ENCODE peak calls at places on chromosomes 7 and 10, in four cellular contexts. A, V, N and J are unnamed samples.

GRCh38 chr7:23004247-23004520 is 9.7 kb downstream of the HYCC1 start:
- DNase-seq in A (no peak), V (no peak), N (no peak), J (no peak)

GRCh38 chr10:52322941-52323340 is 8.9 kb downstream of the DKK1 start:
- DNase-seq in V (no peak), A (no peak), N (no peak), J (no peak)

GRCh38 chr7:44995555-44996493 is 4.2 kb upstream of the CCM2 start:
- DNase-seq in A (no peak), N (no peak), V (no peak), J (no peak)

GRCh38 chr7:27808626-27809025 is 68.7 kb downstream of the TAX1BP1 start:
- DNase-seq in A (no peak), V (no peak), N (no peak), J (no peak)

GRCh38 chr7:148973256-148973655 is 55.0 kb downstream of the PDIA4 start:
- DNase-seq in V (no peak), A (no peak), N (no peak), J (no peak)

GRCh38 chr10:72334196-72334831 is 20.4 kb downstream of the DNAJB12 start:
- DNase-seq in V (no peak), N (no peak), A (no peak), J (no peak)

GRCh38 chr10:102628451-102628911 is 15.8 kb upstream of the TRIM8 start:
- DNase-seq in V (no peak), A (no peak), N (no peak), J (no peak)

GRCh38 chr7:83105948-83106347 is 56.7 kb downstream of the PCLO start:
- DNase-seq in V (no peak), A (no peak), N (no peak), J (no peak)

GRCh38 chr10:77844713-77845454 is 81.7 kb downstream of the DLG5 start:
- DNase-seq in N (no peak), A (no peak), V (no peak), J (no peak)

GRCh38 chr7:33853361-33854062 is 51.8 kb upstream of the BMPER start:
- DNase-seq in N (no peak), A (no peak), V (no peak), J (no peak)

GRCh38 chr7:70598976-70599375 is 533.0 kb upstream of the GALNT17 start:
- DNase-seq in A (no peak), N (no peak), V (no peak), J (no peak)

GRCh38 chr10:43251664-43252165 is 15.2 kb downstream of the RASGEF1A start:
- DNase-seq in A (no peak), V (no peak), N (peak; percentile 14), J (no peak)

GRCh38 chr7:128830231-128831177 is at the start of gene FLNC:
- DNase-seq in A (peak; percentile 10), V (no peak), N (peak; percentile 35), J (no peak)

GRCh38 chr10:16787361-16787791 is 29.8 kb downstream of the RSU1 start:
- DNase-seq in V (peak; percentile 21), N (peak; percentile 76), A (peak; percentile 5), J (peak; percentile 14)

GRCh38 chr10:3691482-3691881 is 93.5 kb downstream of the KLF6 start:
- DNase-seq in A (no peak), N (no peak), V (no peak), J (no peak)